ENCODE peak calls at places on chromosomes 13 and 19, in six cellular contexts. C, Y, F, A, T and Z are unnamed samples.

GRCh38 chr19:35149463-35149862 is 5.1 kb upstream of the FXYD5 start:
- DNase-seq in C (no peak), Y (no peak), F (no peak), A (no peak), T (no peak), Z (no peak)

GRCh38 chr19:28481674-28482073 is 731.3 kb downstream of the UQCRFS1 start:
- DNase-seq in C (no peak), Y (no peak), F (no peak), A (no peak), T (no peak), Z (no peak)

GRCh38 chr19:48390188-48391099 is 907 bp downstream of the KDELR1 start:
- DNase-seq in C (peak; percentile 44), Y (no peak), F (peak; percentile 67), A (peak; percentile 84), T (peak; percentile 79), Z (peak; percentile 73)

GRCh38 chr13:65803706-65804392 is 1426.3 kb downstream of the PCDH9 start:
- DNase-seq in C (no peak), Y (no peak), F (no peak), A (no peak), T (no peak), Z (no peak)

GRCh38 chr13:51241720-51242119 is 19.5 kb downstream of the FAM124A start:
- DNase-seq in C (no peak), Y (no peak), F (no peak), A (peak; percentile 24), T (no peak), Z (no peak)

GRCh38 chr19:48569814-48570213 is 17.8 kb downstream of the SULT2B1 start:
- DNase-seq in C (no peak), Y (no peak), F (no peak), A (no peak), T (no peak), Z (no peak)

GRCh38 chr13:57326532-57326931 is 159.5 kb downstream of the PRR20E start:
- DNase-seq in C (no peak), Y (no peak), F (no peak), A (no peak), T (no peak), Z (no peak)

GRCh38 chr13:22506286-22506685 is 674.5 kb upstream of the SGCG start:
- DNase-seq in C (no peak), Y (no peak), F (no peak), A (no peak), T (no peak), Z (no peak)

GRCh38 chr13:104196611-104197010 is 1130.4 kb upstream of the SLC10A2 start:
- DNase-seq in C (no peak), Y (no peak), F (no peak), A (no peak), T (no peak), Z (no peak)

GRCh38 chr19:38506723-38507550 is 73.4 kb downstream of the RYR1 start:
- DNase-seq in C (peak; percentile 47), Y (peak; percentile 63), F (peak; percentile 96), A (peak; percentile 99), T (peak; percentile 100), Z (peak; percentile 67)

GRCh38 chr13:113669871-113670341 is 2.9 kb downstream of the GRK1 start:
- DNase-seq in C (no peak), Y (no peak), F (no peak), A (no peak), T (no peak), Z (no peak)

GRCh38 chr13:78430166-78430791 is 173.1 kb downstream of the POU4F1 start:
- DNase-seq in C (no peak), Y (no peak), F (no peak), A (peak; percentile 53), T (no peak), Z (no peak)

GRCh38 chr19:34232566-34233481 is 21.5 kb upstream of the GARRE1 start:
- DNase-seq in C (peak; percentile 56), Y (no peak), F (no peak), A (no peak), T (peak; percentile 34), Z (no peak)

GRCh38 chr19:51138549-51138979 is 3.5 kb upstream of the SIGLEC7 start:
- DNase-seq in C (no peak), Y (no peak), F (no peak), A (no peak), T (no peak), Z (no peak)

GRCh38 chr19:1072371-1073015 is 5.5 kb downstream of the ARHGAP45 start:
- DNase-seq in C (no peak), Y (no peak), F (no peak), A (no peak), T (no peak), Z (no peak)

GRCh38 chr13:51687928-51688714 is 103.9 kb downstream of the WDFY2 start:
- DNase-seq in C (peak; percentile 32), Y (no peak), F (no peak), A (no peak), T (no peak), Z (no peak)

GRCh38 chr19:18636969-18637629 is at the start of gene KLHL26:
- DNase-seq in C (no peak), Y (no peak), F (no peak), A (no peak), T (no peak), Z (peak; percentile 89)

GRCh38 chr19:18634612-18635290 is 2.1 kb upstream of the KLHL26 start:
- DNase-seq in C (peak; percentile 45), Y (no peak), F (no peak), A (no peak), T (no peak), Z (no peak)

GRCh38 chr19:18637644-18638630 is 1.1 kb downstream of the KLHL26 start:
- DNase-seq in C (no peak), Y (no peak), F (no peak), A (no peak), T (peak; percentile 56), Z (no peak)

GRCh38 chr19:18635831-18636182 is 1.0 kb upstream of the KLHL26 start:
- DNase-seq in C (no peak), Y (no peak), F (no peak), A (no peak), T (no peak), Z (no peak)

GRCh38 chr19:18636183-18636968 is 452 bp upstream of the KLHL26 start:
- DNase-seq in C (peak; percentile 90), Y (peak; percentile 83), F (peak; percentile 96), A (peak; percentile 100), T (peak; percentile 99), Z (peak; percentile 96)
- TF ChIP-seq POLR2A in C (no peak), Y (no peak), F (no peak), A (no peak), T (no peak), Z (no peak)

DNA sequence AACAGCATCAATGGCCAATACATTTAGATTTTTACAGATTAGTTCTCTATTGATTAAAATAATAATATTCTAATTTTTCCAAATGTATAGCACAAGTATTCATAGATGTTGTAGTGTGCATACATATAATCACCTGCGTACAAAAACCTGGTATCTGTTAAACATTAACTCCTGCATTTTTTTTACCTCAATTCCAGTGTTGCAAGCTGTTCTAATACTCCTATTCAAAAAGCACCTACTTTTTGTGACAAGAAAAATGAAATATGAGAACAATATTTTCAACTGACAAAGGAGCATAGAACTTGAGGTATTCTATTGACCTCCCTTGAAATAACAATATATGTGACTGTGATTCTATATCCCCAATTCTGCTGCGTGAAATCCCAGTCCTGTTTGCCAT is 422.9 kb upstream of the PCDH20 start:
- DNase-seq in C (no peak), Y (no peak), F (no peak), A (no peak), T (no peak), Z (no peak)
- TF ChIP-seq TAF1 in C (no peak), Y (no peak), F (no peak), A (no peak), T (no peak), Z (no peak)

DNA sequence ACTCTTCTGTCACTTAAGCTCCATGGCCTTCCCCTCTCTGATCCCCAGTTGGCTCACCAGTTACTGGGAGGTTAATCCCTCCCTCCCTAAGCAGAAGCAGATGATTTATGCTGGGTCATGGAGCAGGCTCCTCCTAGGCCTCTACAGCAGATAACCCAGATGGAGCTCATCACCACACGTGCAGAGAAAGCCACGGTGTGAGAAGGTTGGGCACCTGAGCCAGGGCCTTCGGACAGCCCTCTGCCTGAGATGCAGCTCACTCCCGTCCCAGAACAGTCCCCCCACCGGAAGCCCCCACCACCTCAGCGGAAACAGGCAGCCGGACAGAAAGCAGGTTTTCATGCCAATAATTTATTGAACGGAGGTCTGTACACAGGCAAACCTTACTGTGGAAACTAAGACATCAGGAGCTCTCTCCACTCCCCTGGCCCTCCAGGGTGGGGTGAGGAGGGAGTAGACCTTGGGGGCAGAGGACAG is 9.8 kb downstream of the ZNF526 start:
- DNase-seq in C (no peak), Y (no peak), F (no peak), A (no peak), T (peak; percentile 86), Z (no peak)
- TF ChIP-seq POLR2AphosphoS5 in C (no peak), Y (no peak), F (no peak), A (no peak), T (no peak), Z (no peak)

DNA sequence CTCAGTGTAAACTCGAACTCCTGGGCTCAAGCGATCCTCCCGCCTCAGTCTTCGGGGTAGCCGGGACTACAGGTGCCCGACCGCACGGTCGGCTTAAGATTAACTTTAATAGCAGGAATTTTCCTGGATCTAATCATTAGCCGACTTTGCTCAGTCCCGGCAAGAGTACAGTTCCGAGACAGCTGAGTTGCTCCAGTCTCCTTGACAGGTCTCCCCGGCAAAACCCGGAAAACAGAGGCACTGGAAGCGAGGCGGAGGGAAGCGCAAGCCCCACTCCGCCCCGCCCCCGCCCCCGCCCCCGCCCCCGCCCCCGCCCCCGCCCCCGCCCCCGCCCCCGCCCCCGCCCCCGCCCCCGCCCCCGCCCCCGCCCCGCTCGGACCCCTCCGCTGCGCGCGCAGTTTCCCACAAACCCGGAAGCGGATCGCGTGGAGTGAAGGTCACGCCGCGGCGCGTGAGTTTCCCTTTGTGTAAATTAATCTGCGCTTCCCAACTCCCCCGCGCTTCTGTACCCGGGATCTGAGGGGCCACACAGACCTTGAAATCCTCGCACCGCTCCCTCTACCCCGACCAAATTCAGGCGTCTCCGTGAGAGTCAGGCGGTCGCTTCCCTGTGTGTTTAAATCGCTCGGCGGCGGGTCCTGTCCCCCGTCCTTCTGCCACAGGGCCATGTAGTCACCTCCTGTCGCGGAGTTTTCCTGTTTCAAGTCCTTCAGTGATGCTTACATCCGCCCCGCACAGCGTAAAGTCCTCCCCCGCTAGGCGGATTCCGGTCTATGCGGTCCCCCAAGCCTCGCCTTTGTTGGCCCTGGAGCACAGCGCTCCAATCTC is at the start of gene ZNF480:
- DNase-seq in C (peak; percentile 68), Y (peak; percentile 23), F (peak; percentile 44), A (peak; percentile 72), T (peak; percentile 91), Z (peak; percentile 47)
- TF ChIP-seq POLR2A in C (peak; percentile 81), Y (peak; percentile 66), F (peak; percentile 63), A (no peak), T (peak; percentile 82), Z (peak; percentile 74)

DNA sequence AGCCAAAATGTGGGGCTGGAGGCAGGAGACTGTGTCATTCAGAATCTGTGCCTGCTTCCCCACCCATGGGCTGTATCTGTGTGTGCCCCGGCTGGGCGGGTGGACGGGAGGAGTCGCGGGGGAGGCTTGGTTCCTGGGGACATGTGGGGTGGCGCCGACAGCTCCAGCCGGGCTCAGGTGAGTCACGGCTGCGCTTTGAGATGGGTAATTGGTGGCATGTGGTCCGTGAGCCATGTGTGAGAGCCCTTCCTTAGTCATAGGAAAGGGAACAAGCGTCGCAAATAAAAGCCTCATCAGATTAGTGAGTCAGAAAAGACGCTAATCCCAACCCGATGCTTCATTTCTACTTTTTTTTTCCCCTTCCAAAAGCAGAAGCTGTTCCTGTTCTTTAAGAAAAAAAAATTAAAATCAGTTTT is 118.6 kb upstream of the ZNF536 start:
- DNase-seq in C (no peak), Y (no peak), F (no peak), A (no peak), T (no peak), Z (no peak)
- TF ChIP-seq TAF1 in C (no peak), Y (no peak), F (no peak), A (no peak), T (no peak), Z (no peak)

GRCh38 chr13:100124265-100124664 is 35.4 kb downstream of the PCCA start:
- DNase-seq in C (no peak), Y (no peak), F (no peak), A (no peak), T (no peak), Z (no peak)
- TF ChIP-seq POLR2AphosphoS5 in C (no peak), Y (no peak), F (no peak), A (no peak), T (no peak), Z (no peak)